ENCODE peak calls at places on chromosomes 11 and 22, in nine cellular contexts. Q, Y, J, A, T, D, F, I and Z are unnamed samples.

GRCh38 chr11:11171854-11172253 is 181.2 kb downstream of the CSNK2A3 start:
- DNase-seq in T (no peak), Q (no peak), J (no peak), I (no peak), Y (no peak), D (no peak), A (peak; percentile 46), F (peak; percentile 53), Z (no peak)

GRCh38 chr22:47213571-47214230 is 451.3 kb downstream of the TBC1D22A start:
- DNase-seq in F (peak; percentile 9), T (peak; percentile 32), Q (no peak), J (peak; percentile 11), Y (no peak), I (peak; percentile 51), D (no peak), A (no peak), Z (no peak)

GRCh38 chr11:131397666-131398065 is 27.3 kb downstream of the NTM start:
- DNase-seq in F (no peak), I (no peak), T (no peak), A (no peak), J (no peak), Y (no peak), D (no peak), Q (no peak), Z (no peak)

GRCh38 chr22:33325232-33326004 is 267.2 kb upstream of the SYN3 start:
- DNase-seq in J (no peak), Q (no peak), D (no peak), A (no peak), F (no peak), I (no peak), Y (no peak), T (no peak), Z (no peak)

GRCh38 chr11:45266693-45267451 is 19.3 kb downstream of the SYT13 start:
- DNase-seq in T (no peak), D (no peak), Y (no peak), I (peak; percentile 17), J (no peak), Q (no peak), A (no peak), F (no peak), Z (no peak)

GRCh38 chr22:17554814-17555213 is 8.5 kb upstream of the SLC25A18 start:
- DNase-seq in F (no peak), Y (no peak), T (no peak), J (no peak), Q (no peak), A (no peak), D (no peak), I (no peak), Z (no peak)

GRCh38 chr22:46289244-46289891 is 7.3 kb upstream of the GTSE1 start:
- DNase-seq in F (no peak), I (no peak), T (no peak), J (no peak), A (no peak), D (no peak), Y (no peak), Q (no peak), Z (no peak)

GRCh38 chr11:11498195-11498594 is 123.6 kb downstream of the GALNT18 start:
- DNase-seq in Y (no peak), D (no peak), J (no peak), I (no peak), Q (no peak), A (no peak), F (no peak), T (no peak), Z (no peak)